ENCODE peak calls at places on chromosomes 2 and 18, in five cellular contexts. U is neural crest cell, Z is heart right ventricle, I is pancreas, G is HFFc6. Y is an unnamed sample.

GRCh38 chr2:38504169-38504568 is 98.6 kb downstream of the HNRNPLL start:
- DNase-seq in U (no peak), Z (no peak), I (no peak), G (no peak), Y (no peak)

GRCh38 chr18:53906681-53907080 is 317.8 kb downstream of the MBD2 start:
- DNase-seq in U (no peak), Z (no peak), I (no peak), G (no peak), Y (no peak)

GRCh38 chr2:18690342-18690741 is 101.0 kb upstream of the NT5C1B start:
- DNase-seq in U (peak; percentile 1), Z (no peak), I (no peak), G (no peak), Y (peak; percentile 39)

GRCh38 chr2:217652761-217653160 is 350.0 kb downstream of the TNS1 start:
- DNase-seq in U (no peak), Z (no peak), I (no peak), G (peak; percentile 32), Y (no peak)

GRCh38 chr2:88088999-88089398 is 21.4 kb downstream of the SMYD1 start:
- DNase-seq in U (no peak), Z (no peak), I (no peak), G (no peak), Y (no peak)

GRCh38 chr2:557635-558301 is 119.4 kb downstream of the TMEM18 start:
- DNase-seq in U (no peak), Z (no peak), I (no peak), G (no peak), Y (no peak)

GRCh38 chr2:95071856-95072255 is 46.3 kb downstream of the MAL start:
- DNase-seq in U (no peak), Z (no peak), I (no peak), G (no peak), Y (no peak)

GRCh38 chr18:36309436-36310391 is 12.2 kb downstream of the FHOD3 start:
- DNase-seq in U (no peak), Z (no peak), I (no peak), G (peak; percentile 100), Y (no peak)

GRCh38 chr2:165474621-165475269 is 5.2 kb downstream of the CSRNP3 start:
- DNase-seq in U (no peak), Z (no peak), I (no peak), G (no peak), Y (no peak)

GRCh38 chr2:48673581-48673980 is 55.9 kb downstream of the GTF2A1L start:
- DNase-seq in U (no peak), Z (no peak), I (no peak), G (no peak), Y (no peak)

GRCh38 chr2:37287966-37288365 is 36.7 kb downstream of the PRKD3 start:
- DNase-seq in U (no peak), Z (no peak), I (no peak), G (no peak), Y (no peak)

DNA sequence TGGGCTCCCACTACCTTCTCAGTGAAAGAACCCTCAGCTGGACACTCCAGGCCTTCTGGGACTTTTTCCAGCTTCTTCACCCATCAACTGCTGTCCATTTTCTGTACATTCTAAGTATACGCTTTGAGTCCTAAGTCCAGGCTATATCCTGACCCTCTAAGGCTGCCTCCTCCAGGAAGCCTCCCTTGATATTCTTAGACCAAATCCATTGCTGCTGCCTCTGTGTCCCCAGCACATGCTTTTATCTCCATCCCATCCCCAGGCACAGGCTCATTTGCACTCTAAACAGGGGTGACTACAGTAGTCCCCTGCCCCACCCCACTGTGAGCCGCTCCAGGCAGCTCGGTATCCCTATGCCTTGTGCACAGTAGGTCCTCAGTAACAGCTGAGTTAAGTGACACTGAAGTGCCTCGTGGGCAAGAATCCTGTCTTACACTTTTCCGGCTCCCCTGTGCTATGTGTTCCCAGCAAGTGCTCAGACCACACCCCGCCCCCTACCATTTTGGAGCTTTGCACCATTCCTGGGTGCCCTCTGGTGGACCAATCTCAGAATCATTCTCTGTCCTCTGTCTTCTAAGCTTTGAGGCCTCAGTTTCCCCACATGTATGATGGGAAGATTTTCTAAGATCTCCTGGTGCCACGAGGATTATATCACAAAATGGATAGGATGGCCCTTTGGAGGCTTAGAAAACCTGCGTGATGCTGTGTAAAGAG is 34.9 kb downstream of the EMX1 start:
- DNase-seq in U (no peak), Z (no peak), I (no peak), G (no peak), Y (no peak)
- TF ChIP-seq CTCF in U (no peak), Z (no peak), I (no peak), G (peak; percentile 23), Y (no peak)

DNA sequence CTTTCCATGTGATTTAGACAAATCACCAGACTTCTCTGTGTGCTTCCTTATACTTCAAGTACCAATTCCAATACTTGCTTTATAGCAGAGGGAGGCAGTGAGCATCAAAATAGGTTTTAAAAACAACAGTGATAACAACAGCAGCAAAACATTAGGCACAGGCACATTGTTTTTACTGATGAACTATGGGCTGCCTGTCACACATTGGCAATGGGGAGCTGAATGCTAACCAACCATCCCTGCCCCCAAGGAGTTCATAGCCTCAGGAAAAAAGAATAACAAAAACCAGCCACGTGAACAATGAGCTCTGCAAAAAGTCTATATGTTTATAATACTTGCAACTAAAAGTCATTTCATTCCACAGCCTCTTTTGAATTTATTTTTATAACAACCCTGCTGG is 287.9 kb upstream of the TRIB2 start:
- DNase-seq in U (no peak), Z (no peak), I (no peak), G (peak; percentile 10), Y (no peak)
- TF ChIP-seq CTCF in U (no peak), Z (no peak), I (no peak), G (no peak), Y (no peak)

DNA sequence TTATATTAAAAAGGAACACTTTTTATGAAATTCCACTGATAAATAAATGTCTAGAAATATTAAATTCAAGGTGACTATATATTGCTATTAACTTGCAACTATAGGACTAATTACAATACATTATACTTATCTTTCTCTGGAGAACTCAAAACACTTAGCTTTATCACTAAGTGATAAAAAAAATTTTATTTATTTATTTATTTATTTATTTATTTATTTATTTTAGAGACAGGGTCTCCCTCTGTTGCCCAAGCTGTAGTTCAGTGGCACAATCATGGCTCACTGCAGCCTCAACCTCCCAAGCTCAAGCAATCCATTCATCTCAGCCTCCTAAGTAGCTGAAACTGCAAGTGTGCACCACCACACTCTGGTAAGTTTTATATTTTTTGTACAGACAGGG is 451.1 kb downstream of the DSC3 start:
- DNase-seq in U (no peak), Z (no peak), I (no peak), G (no peak), Y (no peak)
- TF ChIP-seq CTCF in U (no peak), Z (no peak), I (no peak), G (no peak), Y (no peak)

GRCh38 chr2:28661589-28662001 is 90.0 kb upstream of the PPP1CB start:
- DNase-seq in U (no peak), Z (peak; percentile 55), I (peak; percentile 67), G (peak; percentile 70), Y (no peak)

GRCh38 chr2:28662468-28663095 is 89.0 kb upstream of the PPP1CB start:
- DNase-seq in U (no peak), Z (no peak), I (no peak), G (peak; percentile 71), Y (no peak)

GRCh38 chr2:28664120-28664842 is 87.3 kb upstream of the PPP1CB start:
- DNase-seq in U (peak; percentile 20), Z (no peak), I (no peak), G (no peak), Y (no peak)

GRCh38 chr2:28662044-28662443 is 89.6 kb upstream of the PPP1CB start:
- DNase-seq in U (no peak), Z (no peak), I (no peak), G (no peak), Y (no peak)

GRCh38 chr2:28663359-28663758 is 88.3 kb upstream of the PPP1CB start:
- DNase-seq in U (no peak), Z (no peak), I (no peak), G (peak; percentile 73), Y (no peak)
- TF ChIP-seq CTCF in U (no peak), Z (peak; percentile 15), I (no peak), G (peak; percentile 59), Y (no peak)

GRCh38 chr2:35114765-35115164 is 1240.8 kb upstream of the CRIM1 start:
- DNase-seq in U (no peak), Z (no peak), I (no peak), G (no peak), Y (peak; percentile 37)
- TF ChIP-seq CTCF in U (peak; percentile 44), Z (no peak), I (no peak), G (no peak), Y (peak; percentile 28)

DNA sequence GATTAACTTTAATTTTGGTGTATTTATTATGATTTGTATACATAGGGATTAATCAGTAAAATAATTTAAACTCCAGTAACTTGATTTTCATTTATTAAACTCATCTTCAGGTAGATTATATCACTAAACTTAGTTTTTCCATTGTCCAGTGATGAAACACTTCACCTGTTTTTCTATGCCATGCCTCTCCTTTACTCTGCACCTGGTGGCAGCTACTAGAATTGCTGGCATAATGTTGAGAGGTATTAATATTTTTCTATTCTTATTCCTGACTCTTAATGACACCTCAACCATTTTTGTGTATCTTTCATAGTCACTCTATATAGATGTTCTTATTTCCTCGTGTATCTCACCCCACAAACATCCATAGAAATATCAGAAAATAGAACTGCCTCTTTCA is 940.3 kb upstream of the CRIM1 start:
- DNase-seq in U (no peak), Z (no peak), I (no peak), G (no peak), Y (no peak)
- TF ChIP-seq CTCF in U (peak; percentile 56), Z (no peak), I (peak; percentile 16), G (peak; percentile 43), Y (peak; percentile 56)

Y was measured in endothelial cell.